ENCODE peak calls at places on chromosomes 12 and 14, in six cellular contexts. Q is omental fat pad, M is brain microvascular endothelial cell, R is hepatocyte, T is A549, C is ovary. I is an unnamed sample.

GRCh38 chr14:105021656-105022275 is 883 bp upstream of the CDCA4 start:
- DNase-seq in Q (no peak), M (no peak), R (peak), T (peak), C (peak), I (peak)

GRCh38 chr12:116123511-116124258 is 153.8 kb downstream of the MED13L start:
- DNase-seq in Q (no peak), M (peak), R (peak), T (no peak), C (no peak), I (no peak)

GRCh38 chr12:122116707-122117535 is 38.4 kb downstream of the MLXIP start:
- DNase-seq in Q (no peak), M (no peak), R (no peak), T (no peak), C (no peak), I (peak)

GRCh38 chr14:67971627-67972625 is 152.3 kb downstream of the RAD51B start:
- DNase-seq in Q (no peak), M (no peak), R (no peak), T (no peak), C (no peak), I (no peak)

GRCh38 chr12:82326905-82327503 is 31.2 kb downstream of the CCDC59 start:
- DNase-seq in Q (no peak), M (no peak), R (peak), T (peak), C (no peak), I (no peak)

GRCh38 chr14:90758959-90759358 is 57.3 kb downstream of the TTC7B start:
- DNase-seq in Q (no peak), M (peak), R (no peak), T (no peak), C (peak), I (peak)

GRCh38 chr14:64762044-64763034 is 58.1 kb downstream of the PLEKHG3 start:
- DNase-seq in Q (peak), M (peak), R (peak), T (peak), C (peak), I (peak)

GRCh38 chr14:87133073-87133815 is 859.7 kb downstream of the GALC start:
- DNase-seq in Q (no peak), M (peak), R (peak), T (no peak), C (no peak), I (no peak)

GRCh38 chr12:114770323-114770722 is 86.3 kb upstream of the TBX3 start:
- DNase-seq in Q (no peak), M (no peak), R (no peak), T (no peak), C (no peak), I (no peak)

GRCh38 chr12:120229583-120230325 is 28.8 kb upstream of the RPLP0 start:
- DNase-seq in Q (no peak), M (no peak), R (peak), T (no peak), C (no peak), I (no peak)

GRCh38 chr14:73749706-73750105 is 35.5 kb upstream of the PNMA1 start:
- DNase-seq in Q (no peak), M (no peak), R (peak), T (no peak), C (no peak), I (no peak)

GRCh38 chr12:88418856-88419497 is 161.3 kb downstream of the KITLG start:
- DNase-seq in Q (no peak), M (peak), R (no peak), T (no peak), C (no peak), I (no peak)

GRCh38 chr12:69620921-69621320 is 10.2 kb upstream of the LRRC10 start:
- DNase-seq in Q (no peak), M (no peak), R (no peak), T (no peak), C (no peak), I (no peak)

GRCh38 chr14:104223810-104224515 is 85.6 kb downstream of the KIF26A start:
- DNase-seq in Q (no peak), M (no peak), R (peak), T (no peak), C (no peak), I (no peak)

GRCh38 chr12:81896771-81897170 is 137.6 kb upstream of the PPFIA2 start:
- DNase-seq in Q (no peak), M (peak), R (peak), T (no peak), C (no peak), I (no peak)

GRCh38 chr12:95998611-95999300 is 2.6 kb upstream of the HAL start:
- DNase-seq in Q (no peak), M (peak), R (peak), T (peak), C (no peak), I (peak)

GRCh38 chr12:62273724-62274380 is 13.6 kb downstream of the USP15 start:
- DNase-seq in Q (no peak), M (no peak), R (no peak), T (no peak), C (no peak), I (no peak)

GRCh38 chr14:63542231-63542999 is 762 bp downstream of the PPP2R5E start:
- DNase-seq in Q (no peak), M (no peak), R (peak), T (no peak), C (no peak), I (peak)

GRCh38 chr12:58633479-58633878 is 286.8 kb downstream of the LRIG3 start:
- DNase-seq in Q (no peak), M (peak), R (no peak), T (no peak), C (no peak), I (no peak)

GRCh38 chr14:105267820-105268548 is 19.7 kb downstream of the BTBD6 start:
- DNase-seq in Q (no peak), M (no peak), R (no peak), T (no peak), C (no peak), I (no peak)

GRCh38 chr14:100339757-100340453 is 16.8 kb downstream of the SLC25A47 start:
- DNase-seq in Q (peak), M (no peak), R (no peak), T (no peak), C (no peak), I (no peak)

GRCh38 chr14:106691601-106692291 is 1165.4 kb downstream of the TMEM121 start:
- DNase-seq in Q (no peak), M (no peak), R (peak), T (no peak), C (peak), I (peak)

GRCh38 chr12:2179953-2180736 is 127.4 kb downstream of the CACNA1C start:
- DNase-seq in Q (no peak), M (peak), R (peak), T (peak), C (peak), I (no peak)

DNA sequence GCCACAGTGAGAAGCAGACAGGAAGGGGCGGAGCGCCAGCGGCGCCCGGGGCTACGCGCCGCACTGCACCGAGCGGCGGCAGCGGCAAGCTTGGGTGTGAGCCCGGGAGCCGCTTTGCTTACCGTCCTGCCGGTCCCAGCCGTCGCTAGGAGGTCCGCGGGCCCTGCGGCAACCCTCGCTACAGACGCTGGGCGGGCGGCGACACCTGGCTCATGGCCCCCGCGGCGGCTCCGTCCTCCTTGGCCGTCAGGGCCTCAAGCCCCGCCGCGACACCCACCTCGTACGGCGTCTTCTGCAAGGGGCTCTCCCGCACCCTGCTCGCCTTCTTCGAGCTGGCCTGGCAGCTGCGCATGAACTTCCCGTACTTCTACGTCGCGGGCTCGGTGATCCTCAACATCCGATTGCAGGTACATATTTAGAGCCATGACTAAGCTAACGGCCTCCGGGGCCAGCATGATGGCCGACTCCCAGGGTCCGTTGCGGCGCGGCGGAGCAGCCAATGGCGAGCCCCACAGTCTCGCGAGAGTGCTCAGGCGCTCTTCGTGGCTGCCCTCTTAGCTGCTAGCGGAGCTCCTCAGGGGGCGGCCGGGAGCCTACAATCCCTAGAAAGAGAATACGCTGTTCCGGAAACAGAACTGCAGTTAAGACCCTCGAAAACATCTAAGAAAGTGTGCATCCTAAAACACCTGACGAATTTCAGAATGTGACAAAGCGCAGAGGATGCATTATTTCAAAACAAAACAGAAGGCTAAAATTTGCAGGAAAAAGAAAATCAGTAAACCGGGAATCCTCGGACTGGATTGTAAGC is at the start of gene SMIM10L1:
- DNase-seq in Q (peak), M (peak), R (peak), T (peak), C (peak), I (peak)
- TF ChIP-seq CTCF in Q (no peak), M (peak), R (no peak), T (no peak), C (no peak), I (no peak)

DNA sequence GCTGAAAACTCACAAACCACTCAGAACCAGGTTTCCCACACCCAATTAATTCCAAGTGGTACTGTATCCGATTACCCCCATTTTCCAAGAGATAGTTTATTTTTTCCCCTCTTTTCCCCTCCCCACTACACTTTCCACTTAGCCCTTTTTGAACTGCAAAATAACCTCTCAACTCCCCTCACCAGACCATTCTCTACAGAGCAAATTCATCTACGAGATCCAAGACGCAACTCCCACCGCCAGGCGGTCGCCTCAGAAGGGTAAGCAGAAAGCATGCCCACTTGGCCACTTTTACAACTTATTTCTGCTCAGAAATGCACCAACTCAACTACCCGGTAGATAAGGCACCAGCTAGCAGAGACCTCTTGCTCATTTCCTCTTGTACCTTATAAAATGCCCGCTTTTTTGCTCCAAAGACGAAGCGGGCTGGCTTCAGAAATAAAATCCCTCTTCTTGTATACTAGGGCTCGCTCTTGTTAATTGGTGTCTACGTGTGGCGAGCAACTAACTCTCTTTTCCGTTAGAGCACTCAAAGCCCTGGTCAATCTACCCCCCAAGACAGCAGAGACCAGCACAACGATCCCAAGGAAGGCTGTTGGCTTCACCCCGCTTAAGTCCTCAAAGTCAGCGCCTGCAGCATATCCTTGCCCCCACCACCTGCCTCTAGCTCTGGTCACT is 910 bp upstream of the SRP54 start:
- DNase-seq in Q (no peak), M (peak), R (peak), T (no peak), C (peak), I (no peak)
- TF ChIP-seq CTCF in Q (no peak), M (peak), R (peak), T (no peak), C (no peak), I (no peak)

GRCh38 chr14:34982421-34983147 is at the start of gene SRP54:
- DNase-seq in Q (peak), M (peak), R (peak), T (peak), C (peak), I (peak)
- TF ChIP-seq CTCF in Q (no peak), M (peak), R (no peak), T (no peak), C (peak), I (no peak)

DNA sequence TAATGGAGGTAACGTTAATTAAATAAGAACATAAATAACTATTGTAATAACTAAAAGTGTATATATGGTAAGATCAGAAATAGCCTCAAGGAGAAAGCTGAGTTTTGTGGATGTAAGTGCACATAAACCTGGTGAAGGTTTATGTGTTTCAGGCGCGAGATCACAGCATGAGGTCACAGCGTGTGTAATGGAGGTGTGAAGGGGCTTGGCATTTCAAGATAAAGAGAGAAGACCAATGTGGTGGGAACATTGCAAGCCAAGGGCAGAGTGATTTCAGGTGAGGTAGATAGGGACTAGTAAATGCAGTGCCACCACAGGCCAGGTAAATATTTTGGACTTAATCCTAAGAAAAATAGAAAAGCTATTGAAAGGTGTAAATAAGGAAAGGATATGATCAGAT is 21.7 kb upstream of the KICS2 start:
- DNase-seq in Q (no peak), M (no peak), R (no peak), T (no peak), C (no peak), I (no peak)
- TF ChIP-seq CTCF in Q (no peak), M (no peak), R (no peak), T (no peak), C (no peak), I (no peak)

I was measured in pancreas.